ENCODE peak calls at places on chromosome 20, in eight cellular contexts. T is right atrium auricular region; F is IMR-90; P is aorta; H is heart right ventricle; D is PC-3; K is sigmoid colon; O is CD8-positive, alpha-beta T cell. G is an unnamed sample.

GRCh38 chr20:54711061-54711460 is 235.7 kb downstream of the DOK5 start:
- DNase-seq in K (no peak), T (no peak), O (no peak), P (no peak), H (no peak), D (no peak), F (no peak), G (no peak)

GRCh38 chr20:32792316-32792715 is 27.4 kb upstream of the MAPRE1 start:
- DNase-seq in T (no peak), D (no peak), P (no peak), F (peak), H (no peak), O (no peak), K (no peak), G (no peak)

GRCh38 chr20:40706977-40707582 is 18.0 kb upstream of the MAFB start:
- DNase-seq in P (no peak), H (no peak), K (no peak), T (no peak), D (peak), F (no peak), O (no peak), G (no peak)

GRCh38 chr20:39097889-39098288 is 135.7 kb downstream of the DHX35 start:
- DNase-seq in K (no peak), T (no peak), D (no peak), F (no peak), P (no peak), H (no peak), O (no peak), G (no peak)

GRCh38 chr20:61146006-61146405 is 106.1 kb upstream of the CDH4 start:
- DNase-seq in K (no peak), F (no peak), O (no peak), H (no peak), T (no peak), D (no peak), P (no peak), G (no peak)

GRCh38 chr20:20215976-20216727 is 151.8 kb upstream of the INSM1 start:
- DNase-seq in P (no peak), O (peak), H (no peak), F (no peak), K (no peak), T (no peak), D (no peak), G (peak)

GRCh38 chr20:9989066-9989724 is 45.6 kb upstream of the ANKEF1 start:
- DNase-seq in P (no peak), H (no peak), T (no peak), F (peak), K (no peak), O (no peak), D (no peak), G (no peak)

GRCh38 chr20:9160760-9161159 is 91.9 kb downstream of the PLCB4 start:
- DNase-seq in P (no peak), H (no peak), F (no peak), D (no peak), K (no peak), O (no peak), T (no peak), G (no peak)

GRCh38 chr20:43909211-43909610 is 5.4 kb upstream of the TOX2 start:
- DNase-seq in D (no peak), K (no peak), F (no peak), P (no peak), T (peak), O (no peak), H (no peak), G (no peak)

GRCh38 chr20:36065427-36065998 is 89.0 kb upstream of the EPB41L1 start:
- DNase-seq in T (no peak), H (no peak), K (no peak), P (no peak), F (no peak), O (no peak), D (no peak), G (no peak)

GRCh38 chr20:24955045-24955444 is 6.0 kb downstream of the CST7 start:
- DNase-seq in T (no peak), K (peak), D (no peak), F (no peak), H (no peak), O (no peak), P (peak), G (no peak)

GRCh38 chr20:13546497-13547131 is 92.1 kb downstream of the TASP1 start:
- DNase-seq in F (peak), T (peak), H (peak), P (peak), D (peak), O (peak), K (peak), G (peak)

GRCh38 chr20:6515261-6515660 is 252.2 kb upstream of the BMP2 start:
- DNase-seq in O (no peak), H (no peak), T (no peak), F (peak), P (no peak), K (no peak), D (no peak), G (no peak)

GRCh38 chr20:8587810-8588209 is 455.7 kb downstream of the PLCB1 start:
- DNase-seq in F (no peak), P (no peak), O (no peak), H (no peak), T (no peak), K (no peak), D (no peak), G (no peak)

GRCh38 chr20:37389844-37390275 is 43.9 kb downstream of the SRC start:
- DNase-seq in K (peak), T (no peak), D (no peak), H (no peak), P (peak), O (no peak), F (no peak), G (no peak)

GRCh38 chr20:48567145-48567544 is 260.7 kb downstream of the PREX1 start:
- DNase-seq in P (no peak), H (no peak), D (no peak), K (no peak), O (no peak), T (no peak), F (no peak), G (no peak)

GRCh38 chr20:3894796-3895195 is 5.6 kb downstream of the PANK2 start:
- DNase-seq in O (no peak), F (no peak), D (no peak), P (no peak), K (no peak), H (no peak), T (no peak), G (no peak)

GRCh38 chr20:60999256-60999655 is 252.8 kb upstream of the CDH4 start:
- DNase-seq in H (no peak), K (no peak), P (no peak), O (no peak), T (no peak), F (no peak), D (no peak), G (no peak)

GRCh38 chr20:13684566-13685222 is 46.0 kb upstream of the TASP1 start:
- DNase-seq in H (no peak), K (no peak), O (no peak), F (no peak), P (no peak), D (no peak), T (no peak), G (no peak)

GRCh38 chr20:36575066-36575743 is 1.8 kb downstream of the TGIF2 start:
- DNase-seq in O (no peak), F (peak), T (peak), H (peak), P (peak), K (peak), D (peak), G (peak)

GRCh38 chr20:36036688-36037087 is 68.3 kb downstream of the CNBD2 start:
- DNase-seq in K (no peak), T (no peak), O (no peak), H (no peak), F (no peak), P (no peak), D (no peak), G (no peak)

GRCh38 chr20:34271961-34272360 is 30.7 kb downstream of the ASIP start:
- DNase-seq in K (no peak), H (no peak), F (peak), D (peak), O (no peak), T (no peak), P (no peak), G (no peak)

GRCh38 chr20:34264141-34264540 is 22.9 kb downstream of the ASIP start:
- DNase-seq in H (no peak), P (no peak), F (no peak), O (no peak), T (no peak), D (no peak), K (no peak), G (no peak)

GRCh38 chr20:34268145-34268544 is 26.9 kb downstream of the ASIP start:
- DNase-seq in P (no peak), T (no peak), D (no peak), O (no peak), F (no peak), K (peak), H (no peak), G (no peak)

GRCh38 chr20:34269996-34270627 is 28.9 kb downstream of the ASIP start:
- DNase-seq in K (no peak), O (no peak), F (no peak), H (no peak), D (no peak), T (no peak), P (no peak), G (no peak)

GRCh38 chr20:34268851-34269668 is 27.8 kb downstream of the ASIP start:
- DNase-seq in T (no peak), F (no peak), K (no peak), O (peak), H (peak), D (no peak), P (peak), G (peak)
- H3K4me3 ChIP-seq in T (peak), F (peak), K (no peak), O (peak), H (peak), D (no peak), P (peak), G (peak)

GRCh38 chr20:23131766-23132165 is 45.6 kb upstream of the CD93 start:
- DNase-seq in O (no peak), T (no peak), F (no peak), K (peak), D (no peak), H (no peak), P (peak), G (no peak)
- H3K27ac ChIP-seq in O (no peak), T (peak), F (no peak), K (no peak), D (no peak), H (peak), P (no peak), G (peak)

GRCh38 chr20:23028377-23028776 is 6.7 kb upstream of the SSTR4 start:
- DNase-seq in H (no peak), K (no peak), F (no peak), O (no peak), D (no peak), T (no peak), P (no peak), G (no peak)
- H3K4me3 ChIP-seq in H (no peak), K (no peak), F (no peak), O (no peak), D (no peak), T (no peak), P (no peak), G (no peak)

GRCh38 chr20:23087587-23088275 is 1.6 kb upstream of the CD93 start:
- DNase-seq in D (no peak), T (no peak), F (no peak), P (no peak), O (no peak), H (no peak), K (no peak), G (no peak)
- H3K27ac ChIP-seq in D (no peak), T (peak), F (no peak), P (peak), O (no peak), H (peak), K (peak), G (peak)

DNA sequence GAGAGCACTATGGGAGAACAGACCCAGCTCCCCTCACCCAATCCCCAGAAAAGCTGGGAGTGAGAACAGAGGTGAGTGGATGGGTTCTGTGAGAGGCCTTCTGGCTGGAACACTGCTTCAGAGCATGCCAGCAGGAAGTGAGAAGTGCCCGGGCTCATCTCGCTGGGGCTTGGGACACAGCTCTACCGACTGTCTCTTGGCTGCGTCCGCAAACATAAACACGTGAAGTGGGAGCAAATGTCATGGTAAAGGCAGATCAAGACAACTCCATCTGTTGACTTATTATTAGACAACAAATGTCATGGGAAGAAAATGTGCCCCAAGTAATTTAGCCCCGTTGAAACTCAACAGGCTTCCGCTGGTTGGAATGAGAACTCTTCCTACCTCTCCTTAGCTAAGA is 25.9 kb downstream of the GNAS-AS1 start:
- DNase-seq in O (no peak), T (no peak), P (no peak), K (no peak), D (no peak), H (no peak), F (no peak), G (no peak)
- H3K4me3 ChIP-seq in O (no peak), T (no peak), P (no peak), K (no peak), D (no peak), H (no peak), F (no peak), G (no peak)

DNA sequence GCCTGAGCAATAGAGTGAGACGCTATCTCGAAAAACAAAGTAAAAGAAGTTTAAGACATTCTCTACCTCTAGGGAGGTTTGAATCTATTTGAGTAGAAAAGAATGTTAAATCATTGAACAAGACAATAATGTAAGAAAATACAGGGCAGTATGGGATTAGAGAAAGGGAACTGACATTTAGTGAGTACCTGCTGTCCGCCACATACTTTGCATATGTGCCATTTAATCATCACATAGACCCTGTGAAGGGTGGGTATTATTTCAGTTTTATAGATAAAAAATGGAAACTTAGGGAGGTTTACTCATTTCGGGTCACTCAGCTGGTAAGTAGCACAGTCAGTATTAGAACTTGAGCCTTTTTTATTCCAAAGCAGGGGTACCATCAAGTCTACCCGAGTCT is 31.4 kb downstream of the STK4 start:
- DNase-seq in D (no peak), F (no peak), H (no peak), K (no peak), O (no peak), T (no peak), P (no peak), G (no peak)
- H3K27ac ChIP-seq in D (no peak), F (no peak), H (no peak), K (no peak), O (no peak), T (no peak), P (no peak), G (no peak)

DNA sequence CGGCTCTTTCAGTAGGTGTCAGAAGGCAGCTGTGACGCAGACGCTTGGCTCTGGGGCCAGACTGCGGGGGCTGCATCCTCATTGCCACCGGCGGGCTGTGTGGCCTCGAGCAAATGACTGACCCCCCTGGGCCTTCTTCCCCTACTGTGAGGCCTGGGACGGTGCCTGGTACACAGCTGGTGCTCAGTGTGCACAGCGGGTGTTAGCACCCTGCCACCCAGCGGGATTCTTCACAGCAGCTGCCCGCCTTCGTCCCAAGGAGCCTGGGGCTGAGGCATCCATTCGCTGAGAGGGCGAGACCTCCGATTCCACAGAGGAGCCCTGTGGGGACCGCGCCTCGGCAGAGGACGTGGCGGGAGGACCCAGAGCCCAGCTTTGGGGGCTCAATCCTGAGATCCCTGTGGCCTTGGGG is 10.6 kb downstream of the SLCO4A1 start:
- DNase-seq in F (no peak), P (no peak), K (no peak), H (no peak), O (no peak), D (no peak), T (no peak), G (peak)
- H3K4me3 ChIP-seq in F (no peak), P (no peak), K (no peak), H (no peak), O (peak), D (peak), T (no peak), G (peak)